ENCODE peak calls at places on chromosomes 1 and 21, in five cellular contexts. J, Z, B, A and Y are unnamed samples.

GRCh38 chr1:151661728-151662127 is 49.9 kb downstream of the SNX27 start:
- DNase-seq in J (no peak), Z (no peak), A (no peak), B (no peak), Y (no peak)

GRCh38 chr1:11979453-11979817 is 809 bp upstream of the MFN2 start:
- DNase-seq in A (no peak), Z (no peak), B (no peak), J (no peak), Y (peak; percentile 5)

GRCh38 chr21:32921632-32922230 is 104.0 kb upstream of the OLIG2 start:
- DNase-seq in A (peak; percentile 23), J (no peak), Z (peak; percentile 10), B (peak; percentile 60), Y (no peak)

GRCh38 chr21:44305691-44306090 is 5.8 kb downstream of the PFKL start:
- DNase-seq in A (no peak), J (no peak), B (no peak), Z (no peak), Y (no peak)

GRCh38 chr21:41952568-41953248 is 1.1 kb downstream of the C2CD2 start:
- DNase-seq in A (no peak), Z (peak; percentile 16), J (peak; percentile 23), B (no peak), Y (no peak)

GRCh38 chr1:184824716-184825323 is 70.2 kb upstream of the EDEM3 start:
- DNase-seq in A (no peak), J (no peak), Z (no peak), B (no peak), Y (no peak)

GRCh38 chr1:39418223-39418622 is 73.2 kb upstream of the BMP8A start:
- DNase-seq in B (no peak), Z (peak; percentile 29), J (no peak), A (no peak), Y (no peak)

GRCh38 chr1:19163261-19163660 is 46.8 kb downstream of the UBR4 start:
- DNase-seq in J (peak; percentile 32), A (no peak), Z (peak; percentile 93), B (no peak), Y (no peak)

GRCh38 chr1:27615346-27616004 is 11.5 kb upstream of the AHDC1 start:
- DNase-seq in Z (no peak), B (peak; percentile 76), J (no peak), A (no peak), Y (no peak)

GRCh38 chr21:8988696-8989095 is 1532.7 kb upstream of the TPTE start:
- DNase-seq in Z (no peak), B (no peak), J (no peak), A (no peak), Y (no peak)

GRCh38 chr21:43597052-43597451 is 62.2 kb downstream of the HSF2BP start:
- DNase-seq in Z (peak; percentile 88), B (no peak), J (peak; percentile 83), A (no peak), Y (no peak)

GRCh38 chr1:221543529-221544120 is 198.3 kb downstream of the DUSP10 start:
- DNase-seq in A (no peak), J (peak; percentile 48), B (no peak), Z (peak; percentile 54), Y (no peak)

GRCh38 chr1:44660176-44660575 is 14.1 kb downstream of the TMEM53 start:
- DNase-seq in Z (no peak), J (no peak), B (no peak), A (no peak), Y (no peak)

GRCh38 chr1:1307908-1308755 is at the start of the genes ACAP3 and PUSL1:
- DNase-seq in A (no peak), J (peak; percentile 95), B (peak; percentile 83), Z (peak; percentile 92), Y (peak; percentile 89)

GRCh38 chr1:98523256-98523655 is 138.3 kb upstream of the SNX7 start:
- DNase-seq in B (no peak), Z (no peak), J (no peak), A (no peak), Y (no peak)

GRCh38 chr1:245599413-245600174 is 444.8 kb downstream of the KIF26B start:
- DNase-seq in A (no peak), Z (peak; percentile 94), J (peak; percentile 97), B (peak; percentile 28), Y (no peak)

GRCh38 chr1:240385985-240386978 is 225.7 kb downstream of the GREM2 start:
- DNase-seq in J (peak; percentile 91), A (no peak), Z (peak; percentile 94), B (no peak), Y (no peak)

GRCh38 chr1:157137051-157137772 is 983 bp downstream of the ETV3 start:
- DNase-seq in Z (peak; percentile 28), A (no peak), J (peak; percentile 72), B (no peak), Y (no peak)

GRCh38 chr1:93907718-93908117 is 1.5 kb downstream of the GCLM start:
- DNase-seq in B (no peak), J (peak; percentile 51), A (no peak), Z (peak; percentile 54), Y (no peak)

GRCh38 chr1:182584746-182585145 is 4.3 kb downstream of the RNASEL start:
- DNase-seq in B (no peak), Z (no peak), J (no peak), A (no peak), Y (no peak)

GRCh38 chr21:33229099-33229775 is 501 bp upstream of the IFNAR2 start:
- DNase-seq in B (no peak), J (no peak), A (no peak), Z (no peak), Y (no peak)

GRCh38 chr1:71817028-71817427 is 465.3 kb downstream of the NEGR1 start:
- DNase-seq in Z (no peak), A (no peak), B (no peak), J (no peak), Y (no peak)

GRCh38 chr1:108016451-108016920 is 51.5 kb upstream of the VAV3 start:
- DNase-seq in B (no peak), A (no peak), Z (no peak), J (peak; percentile 82), Y (no peak)

GRCh38 chr1:7561331-7561921 is 209.7 kb upstream of the VAMP3 start:
- DNase-seq in Z (peak; percentile 25), B (peak; percentile 89), J (peak; percentile 37), A (peak; percentile 58), Y (no peak)

GRCh38 chr1:172903581-172904220 is 147.0 kb downstream of the TNFSF18 start:
- DNase-seq in Z (peak; percentile 82), A (no peak), B (no peak), J (peak; percentile 58), Y (no peak)

GRCh38 chr1:37255111-37255795 is 219.1 kb upstream of the ZC3H12A start:
- DNase-seq in Z (no peak), A (peak; percentile 63), B (peak; percentile 91), J (no peak), Y (peak; percentile 76)

GRCh38 chr1:66335859-66336640 is 197.9 kb upstream of the SGIP1 start:
- DNase-seq in B (no peak), J (peak; percentile 92), Z (peak; percentile 61), A (no peak), Y (no peak)

GRCh38 chr1:48073773-48074172 is 76.6 kb upstream of the TRABD2B start:
- DNase-seq in A (no peak), J (no peak), B (no peak), Z (no peak), Y (no peak)

GRCh38 chr21:43632373-43632905 is 26.8 kb downstream of the HSF2BP start:
- DNase-seq in Z (no peak), B (no peak), A (no peak), J (no peak), Y (no peak)

GRCh38 chr1:182200025-182200814 is 138.7 kb upstream of the ZNF648 start:
- DNase-seq in B (no peak), A (no peak), J (no peak), Z (no peak), Y (no peak)

DNA sequence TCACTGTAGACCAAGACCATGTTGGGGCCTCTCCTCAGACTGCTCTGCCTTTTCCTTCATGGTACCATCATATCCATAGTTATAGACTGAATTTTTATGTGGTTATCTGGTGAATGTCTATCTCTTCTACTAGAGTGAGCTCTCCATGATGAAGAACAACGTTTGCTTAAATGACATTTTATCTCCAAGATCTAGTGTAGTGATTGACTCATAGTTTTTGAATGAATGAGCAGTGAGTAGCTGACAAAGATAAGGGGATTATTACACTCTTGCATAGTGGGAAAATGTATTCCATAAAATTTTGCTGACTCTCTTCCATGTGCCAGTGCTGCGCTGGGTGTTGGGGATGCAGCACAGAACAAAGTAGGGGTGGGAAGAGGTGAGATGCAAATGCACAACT is 147.7 kb downstream of the TGFB2 start:
- DNase-seq in J (no peak), Z (no peak), A (no peak), B (no peak), Y (no peak)
- H2BK15ac ChIP-seq in J (no peak overlapping the region), Z (peak overlapping the region; percentile 20), A (peak overlapping the region; percentile 99), B (no peak overlapping the region), Y (no peak overlapping the region)

GRCh38 chr1:167815650-167816049 is 93.9 kb downstream of the MPZL1 start:
- DNase-seq in Z (no peak), B (no peak), A (no peak), J (no peak), Y (no peak)
- H3K9me3 ChIP-seq in Z (peaks cover 3% of the 10 kb centered on the region), B (no peaks in the 10 kb centered on the region), A (peaks cover 2% of the 10 kb centered on the region), J (peaks cover 18% of the 10 kb centered on the region), Y (no peaks in the 10 kb centered on the region)

GRCh38 chr1:53342735-53343470 is 15.0 kb upstream of the LRP8 start:
- DNase-seq in J (no peak), B (peak; percentile 8), A (no peak), Z (no peak), Y (no peak)

GRCh38 chr1:53346814-53347176 is 18.9 kb upstream of the LRP8 start:
- DNase-seq in A (no peak), Z (no peak), J (no peak), B (peak; percentile 2), Y (no peak)

GRCh38 chr1:53346007-53346813 is 18.3 kb upstream of the LRP8 start:
- DNase-seq in J (no peak), Z (no peak), B (peak; percentile 11), A (no peak), Y (no peak)

GRCh38 chr1:53343831-53344668 is 16.2 kb upstream of the LRP8 start:
- DNase-seq in B (peak; percentile 32), Z (peak; percentile 11), A (no peak), J (no peak), Y (no peak)

DNA sequence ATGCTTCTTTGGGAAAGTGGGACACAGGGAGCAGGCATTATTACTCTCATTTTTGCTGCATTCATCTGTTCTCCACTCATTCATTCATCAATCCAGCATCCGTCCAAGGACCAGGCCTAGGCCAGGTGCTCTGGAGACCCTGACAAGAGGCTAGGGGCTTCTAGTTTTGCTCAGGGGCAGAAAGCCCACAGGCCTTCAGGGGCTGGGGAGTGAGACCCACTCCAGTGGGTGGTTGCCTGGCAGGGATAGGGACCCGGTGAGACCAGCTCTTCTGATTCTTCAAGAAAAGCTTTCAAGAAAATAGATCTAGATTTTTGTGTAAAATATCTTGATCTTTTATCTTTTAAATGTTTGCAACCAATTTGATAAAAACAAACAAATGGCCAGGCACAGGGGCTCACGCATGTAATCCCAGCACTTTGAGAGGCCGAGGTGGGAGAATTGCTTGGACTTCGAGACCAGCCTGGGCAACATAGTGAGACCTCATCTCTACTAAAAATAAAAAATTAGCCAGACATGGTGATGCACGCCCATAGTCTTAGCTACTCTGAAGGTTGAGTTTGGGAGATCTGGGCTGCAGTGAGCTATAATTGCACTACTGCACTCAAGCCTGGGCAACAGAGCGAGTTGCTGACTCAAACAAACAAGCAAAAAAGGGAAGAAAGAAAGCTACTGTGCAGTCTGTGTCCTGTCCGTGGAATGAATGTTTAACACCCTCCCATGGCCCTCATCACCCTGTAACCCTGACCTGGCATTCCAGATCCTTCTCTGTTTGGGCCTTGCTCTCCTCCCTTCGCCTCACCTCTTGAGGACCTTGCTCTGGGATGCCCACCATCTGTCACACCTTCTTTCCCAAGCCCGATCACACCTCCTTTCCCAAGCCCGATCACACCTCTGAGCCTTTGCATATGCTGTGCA is 17.3 kb upstream of the LRP8 start:
- DNase-seq in Z (no peak), J (no peak), B (peak; percentile 13), A (no peak), Y (no peak)
- H3K4me2 ChIP-seq in Z (no peak overlapping the region), J (no peak overlapping the region), B (no peak overlapping the region), A (no peak overlapping the region), Y (no peak overlapping the region)

GRCh38 chr1:244329591-244330317 is 122.0 kb downstream of the ADSS2 start:
- DNase-seq in B (no peak), A (peak; percentile 15), J (no peak), Z (no peak), Y (no peak)
- H2BK15ac ChIP-seq in B (no peak overlapping the region), A (no peak overlapping the region), J (no peak overlapping the region), Z (no peak overlapping the region), Y (no peak overlapping the region)